ENCODE peak calls at places on chromosome 6, in five cellular contexts. G, B, O, I and S are unnamed samples.
A peak's percentile ranks its signal among the peaks of the same experiment; 100 is the strongest.

GRCh38 chr6:4666886-4667513 is 109.2 kb upstream of the CDYL start:
- DNase-seq in G (no peak), B (no peak), O (no peak), I (no peak), S (no peak)

GRCh38 chr6:103875221-103875620 is 984.5 kb downstream of the HACE1 start:
- DNase-seq in G (no peak), B (no peak), O (no peak), I (no peak), S (no peak)

GRCh38 chr6:23329091-23329490 is 759.7 kb downstream of the HDGFL1 start:
- DNase-seq in G (no peak), B (no peak), O (no peak), I (no peak), S (no peak)

GRCh38 chr6:158608221-158608620 is 36.3 kb downstream of the DYNLT1 start:
- DNase-seq in G (no peak), B (no peak), O (no peak), I (no peak), S (no peak)

GRCh38 chr6:24547243-24547642 is 52.5 kb downstream of the ALDH5A1 start:
- DNase-seq in G (peak; percentile 51), B (no peak), O (no peak), I (peak; percentile 10), S (peak; percentile 6)

GRCh38 chr6:158069800-158070195 is 88.1 kb downstream of the SYNJ2 start:
- DNase-seq in G (no peak), B (no peak), O (peak; percentile 73), I (peak; percentile 92), S (no peak)

GRCh38 chr6:132236744-132237143 is 164.5 kb downstream of the MOXD1 start:
- DNase-seq in G (peak; percentile 22), B (no peak), O (peak; percentile 71), I (peak; percentile 72), S (no peak)

GRCh38 chr6:13563009-13563408 is 11.4 kb upstream of the SIRT5 start:
- DNase-seq in G (no peak), B (no peak), O (no peak), I (no peak), S (no peak)

GRCh38 chr6:15577550-15578171 is 85.2 kb downstream of the DTNBP1 start:
- DNase-seq in G (no peak), B (no peak), O (no peak), I (no peak), S (no peak)

GRCh38 chr6:5838656-5839396 is 167.9 kb downstream of the NRN1 start:
- DNase-seq in G (no peak), B (no peak), O (no peak), I (no peak), S (no peak)

GRCh38 chr6:159919011-159919511 is 28.3 kb downstream of the MAS1 start:
- DNase-seq in G (no peak), B (no peak), O (peak; percentile 88), I (peak; percentile 56), S (no peak)

GRCh38 chr6:112906737-112907136 is 559.6 kb downstream of the RFPL4B start:
- DNase-seq in G (no peak), B (no peak), O (peak; percentile 81), I (peak; percentile 54), S (no peak)

GRCh38 chr6:158322724-158323560 is 10.7 kb downstream of the TULP4 start:
- DNase-seq in G (no peak), B (no peak), O (no peak), I (peak; percentile 75), S (peak; percentile 66)

GRCh38 chr6:170113141-170113540 is 177.7 kb downstream of the DLL1 start:
- DNase-seq in G (no peak), B (peak; percentile 15), O (no peak), I (no peak), S (no peak)

GRCh38 chr6:77403424-77403823 is 59.9 kb downstream of the HTR1B start:
- DNase-seq in G (no peak), B (no peak), O (peak; percentile 65), I (peak; percentile 67), S (no peak)

GRCh38 chr6:17305219-17306001 is 24.2 kb downstream of the RBM24 start:
- DNase-seq in G (peak; percentile 42), B (no peak), O (peak; percentile 38), I (peak; percentile 57), S (no peak)

GRCh38 chr6:76165471-76166221 is 93.2 kb upstream of the IMPG1 start:
- DNase-seq in G (no peak), B (peak; percentile 47), O (no peak), I (no peak), S (no peak)

GRCh38 chr6:75884822-75885221 is 135.8 kb downstream of the MYO6 start:
- DNase-seq in G (no peak), B (no peak), O (no peak), I (no peak), S (no peak)

GRCh38 chr6:158737710-158738615 is 81.2 kb downstream of the EZR start:
- DNase-seq in G (no peak), B (peak; percentile 83), O (peak; percentile 48), I (peak; percentile 63), S (no peak)

GRCh38 chr6:6193221-6193745 is 127.2 kb downstream of the F13A1 start:
- DNase-seq in G (no peak), B (no peak), O (no peak), I (peak; percentile 24), S (no peak)

GRCh38 chr6:30548375-30548774 is 7.9 kb downstream of the GNL1 start:
- DNase-seq in G (no peak), B (no peak), O (no peak), I (peak; percentile 66), S (no peak)

GRCh38 chr6:111845441-111845871 is 27.8 kb downstream of the FYN start:
- DNase-seq in G (no peak), B (no peak), O (no peak), I (no peak), S (no peak)

GRCh38 chr6:146650799-146651481 is 52.2 kb downstream of the ADGB start:
- DNase-seq in G (no peak), B (no peak), O (no peak), I (peak; percentile 50), S (no peak)

GRCh38 chr6:42454428-42454791 is 2.7 kb upstream of the TRERF1 start:
- DNase-seq in G (peak; percentile 40), B (no peak), O (no peak), I (peak; percentile 13), S (no peak)

GRCh38 chr6:106186172-106186571 is 100.0 kb downstream of the PRDM1 start:
- DNase-seq in G (no peak), B (no peak), O (no peak), I (no peak), S (no peak)

GRCh38 chr6:31702421-31702818 is 704 bp downstream of the ABHD16A start:
- DNase-seq in G (peak; percentile 78), B (no peak), O (peak; percentile 13), I (no peak), S (no peak)

GRCh38 chr6:44247338-44248302 is 719 bp downstream of the HSP90AB1 start:
- DNase-seq in G (peak; percentile 74), B (peak; percentile 83), O (no peak), I (peak; percentile 81), S (peak; percentile 81)

GRCh38 chr6:109079981-109080380 is 14.7 kb downstream of the SESN1 start:
- DNase-seq in G (no peak), B (no peak), O (no peak), I (no peak), S (no peak)

GRCh38 chr6:107361568-107362270 is 97.6 kb downstream of the PDSS2 start:
- DNase-seq in G (peak; percentile 19), B (no peak), O (peak; percentile 80), I (peak; percentile 51), S (no peak)

GRCh38 chr6:13454286-13455221 is 32.8 kb downstream of the GFOD1 start:
- DNase-seq in G (no peak), B (no peak), O (peak; percentile 6), I (peak; percentile 75), S (peak; percentile 79)

GRCh38 chr6:3379482-3380060 is 77.3 kb downstream of the SLC22A23 start:
- DNase-seq in G (no peak), B (no peak), O (peak; percentile 51), I (no peak), S (no peak)

GRCh38 chr6:108921547-108922331 is 73.5 kb downstream of the ARMC2 start:
- DNase-seq in G (no peak), B (no peak), O (no peak), I (peak; percentile 71), S (no peak)

GRCh38 chr6:2853766-2854393 is 12.2 kb upstream of the SERPINB1 start:
- DNase-seq in G (no peak), B (no peak), O (peak; percentile 92), I (peak; percentile 87), S (peak; percentile 67)

GRCh38 chr6:17018425-17018824 is 83.4 kb upstream of the STMND1 start:
- DNase-seq in G (no peak), B (no peak), O (no peak), I (no peak), S (no peak)

GRCh38 chr6:36976931-36977330 is 9.1 kb downstream of the MTCH1 start:
- DNase-seq in G (no peak), B (no peak), O (no peak), I (no peak), S (no peak)
- H3K36me3 ChIP-seq in G (peaks cover 49% of the 10 kb centered on the region), B (peaks cover 57% of the 10 kb centered on the region), O (peaks cover 75% of the 10 kb centered on the region), I (peaks cover 61% of the 10 kb centered on the region), S (peaks cover 89% of the 10 kb centered on the region)

GRCh38 chr6:167948716-167949115 is 48.8 kb upstream of the KIF25 start:
- DNase-seq in G (no peak), B (no peak), O (no peak), I (no peak), S (no peak)
- H3K36me3 ChIP-seq in G (peaks cover 33% of the 10 kb centered on the region), B (peaks cover 31% of the 10 kb centered on the region), O (peaks cover 32% of the 10 kb centered on the region), I (peaks cover 12% of the 10 kb centered on the region), S (peaks cover 13% of the 10 kb centered on the region)

DNA sequence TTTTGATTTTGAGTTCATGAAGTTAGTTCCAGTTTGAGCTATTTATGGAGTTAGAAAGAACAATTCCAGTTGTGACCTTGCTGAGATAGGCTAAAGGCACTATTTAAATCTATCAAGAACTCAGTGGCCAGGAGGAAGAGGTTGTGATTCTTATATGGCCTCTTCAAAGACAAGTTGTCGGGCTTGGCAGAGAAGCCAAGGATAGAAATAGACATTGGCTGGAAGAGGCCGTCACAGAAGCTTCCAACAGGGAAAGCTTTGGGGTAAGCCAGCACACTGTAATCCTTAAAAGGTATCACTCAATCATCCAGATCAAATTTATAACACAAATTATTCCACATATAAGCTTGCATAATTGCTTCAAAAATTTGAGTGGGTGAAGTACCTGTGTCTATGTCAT is 286.1 kb downstream of the SYNE1 start:
- DNase-seq in G (no peak), B (no peak), O (no peak), I (no peak), S (no peak)
- H3K36me3 ChIP-seq in G (no peaks in the 10 kb centered on the region), B (no peaks in the 10 kb centered on the region), O (peaks cover 46% of the 10 kb centered on the region), I (peaks cover 84% of the 10 kb centered on the region), S (no peaks in the 10 kb centered on the region)

GRCh38 chr6:149696904-149697303 is 21.0 kb downstream of the LATS1 start:
- DNase-seq in G (no peak), B (no peak), O (peak; percentile 12), I (peak; percentile 37), S (no peak)
- H3K36me3 ChIP-seq in G (peaks cover 4% of the 10 kb centered on the region), B (peaks cover 11% of the 10 kb centered on the region), O (peaks cover 16% of the 10 kb centered on the region), I (peaks cover 24% of the 10 kb centered on the region), S (peaks cover 62% of the 10 kb centered on the region)